ENCODE peak calls at places on chromosomes 16 and 17, in five cellular contexts. G is colonic mucosa, D is Peyer's patch, R is cardiac muscle cell, B is psoas muscle. W is an unnamed sample.

GRCh38 chr17:77877019-77877418 is 81.5 kb upstream of the TNRC6C start:
- DNase-seq in B (no peak), G (no peak), R (no peak), D (no peak), W (no peak)

GRCh38 chr17:57636985-57637667 is 108.0 kb downstream of the CCDC182 start:
- DNase-seq in D (peak), G (no peak), R (no peak), B (peak), W (no peak)

GRCh38 chr16:65876200-65876498 is 490.3 kb upstream of the CDH5 start:
- DNase-seq in R (no peak), D (no peak), B (no peak), G (no peak), W (no peak)

GRCh38 chr17:59361386-59361785 is 29.9 kb downstream of the YPEL2 start:
- DNase-seq in G (no peak), R (peak), B (no peak), D (no peak), W (no peak)

GRCh38 chr16:31487720-31488629 is 5.1 kb downstream of the SLC5A2 start:
- DNase-seq in B (peak), D (peak), R (peak), G (peak), W (peak)

GRCh38 chr16:48559462-48560211 is 50.3 kb downstream of the N4BP1 start:
- DNase-seq in R (no peak), G (no peak), B (no peak), D (no peak), W (no peak)

GRCh38 chr17:13503526-13503925 is 98.2 kb downstream of the HS3ST3A1 start:
- DNase-seq in B (no peak), G (no peak), D (no peak), R (no peak), W (no peak)

GRCh38 chr16:392450-393027 is 4.5 kb upstream of the NME4 start:
- DNase-seq in B (no peak), R (no peak), G (no peak), D (no peak), W (no peak)

GRCh38 chr17:6780001-6780400 is 4.0 kb downstream of the FBXO39 start:
- DNase-seq in D (no peak), B (no peak), G (no peak), R (no peak), W (no peak)

GRCh38 chr17:44223574-44224046 is 4.1 kb upstream of the UBTF start:
- DNase-seq in R (peak), B (peak), G (peak), D (no peak), W (peak)

GRCh38 chr16:56357291-56357764 is 68.0 kb downstream of the AMFR start:
- DNase-seq in D (no peak), G (no peak), B (peak), R (peak), W (peak)

GRCh38 chr17:21149626-21150025 is 22.9 kb downstream of the DHRS7B start:
- DNase-seq in R (no peak), D (no peak), B (no peak), G (no peak), W (no peak)

GRCh38 chr16:64211306-64211705 is 910.6 kb downstream of the CDH11 start:
- DNase-seq in G (no peak), D (no peak), B (no peak), R (peak), W (no peak)

GRCh38 chr17:50361561-50362480 is 11.2 kb downstream of the MRPL27 start:
- DNase-seq in D (peak), B (peak), G (peak), R (peak), W (peak)

GRCh38 chr16:70304892-70305448 is 6.0 kb downstream of the DDX19B start:
- DNase-seq in B (no peak), G (no peak), R (no peak), D (no peak), W (no peak)

GRCh38 chr16:89154390-89155183 is 17.0 kb upstream of the CDH15 start:
- DNase-seq in B (peak), D (no peak), G (no peak), R (no peak), W (no peak)

GRCh38 chr17:38575781-38576180 is 30.0 kb downstream of the SRCIN1 start:
- DNase-seq in B (no peak), G (no peak), R (no peak), D (no peak), W (no peak)

GRCh38 chr17:1039119-1039507 is 42.2 kb downstream of the TIMM22 start:
- DNase-seq in G (no peak), B (no peak), R (no peak), D (no peak), W (no peak)

GRCh38 chr17:48219605-48220004 is 112.0 kb downstream of the SNX11 start:
- DNase-seq in G (no peak), D (no peak), B (no peak), R (no peak), W (no peak)

GRCh38 chr16:66776457-66776856 is 24.9 kb downstream of the TERB1 start:
- DNase-seq in B (no peak), R (no peak), D (no peak), G (no peak), W (no peak)

GRCh38 chr17:1625053-1625452 is 3.6 kb downstream of the SLC43A2 start:
- DNase-seq in B (no peak), R (no peak), D (no peak), G (no peak), W (no peak)

GRCh38 chr16:88465387-88465983 is 12.4 kb downstream of the ZFPM1 start:
- DNase-seq in B (no peak), D (no peak), G (no peak), R (no peak), W (no peak)

GRCh38 chr17:48915459-48916282 is 7.5 kb downstream of the UBE2Z start:
- DNase-seq in R (peak), D (no peak), G (no peak), B (no peak), W (no peak)

GRCh38 chr17:2929881-2930533 is 133.4 kb downstream of the OR1D5 start:
- DNase-seq in D (no peak), R (peak), B (no peak), G (peak), W (no peak)

GRCh38 chr16:22291860-22292692 is 5.1 kb upstream of the POLR3E start:
- DNase-seq in B (no peak), D (no peak), G (no peak), R (peak), W (no peak)

GRCh38 chr16:86798247-86799041 is 220.1 kb downstream of the FOXL1 start:
- DNase-seq in G (no peak), R (no peak), D (no peak), B (no peak), W (no peak)

GRCh38 chr16:22191966-22192260 is 14.2 kb upstream of the EEF2K start:
- DNase-seq in B (peak), D (peak), R (no peak), G (no peak), W (peak)

GRCh38 chr16:88070341-88070740 is 119.1 kb downstream of the BANP start:
- DNase-seq in R (no peak), D (no peak), G (no peak), B (peak), W (no peak)

GRCh38 chr16:10601444-10602401 is 21.3 kb upstream of the EMP2 start:
- DNase-seq in D (no peak), B (no peak), R (no peak), G (peak), W (no peak)

GRCh38 chr17:40516581-40517285 is 15.3 kb upstream of the TNS4 start:
- DNase-seq in G (peak), D (peak), R (peak), B (no peak), W (no peak)

GRCh38 chr17:13204607-13205237 is 186.9 kb upstream of the ELAC2 start:
- DNase-seq in G (peak), R (no peak), B (no peak), D (no peak), W (no peak)

GRCh38 chr17:354651-355556 is 2.3 kb upstream of the RPH3AL start:
- DNase-seq in G (no peak), D (no peak), R (no peak), B (no peak), W (no peak)

GRCh38 chr17:62807812-62808575 is at the start of gene MARCHF10:
- DNase-seq in G (peak), B (no peak), D (no peak), R (no peak), W (no peak)

GRCh38 chr17:2484876-2485275 is 26.8 kb downstream of the METTL16 start:
- DNase-seq in R (no peak), B (no peak), D (no peak), G (no peak), W (no peak)

GRCh38 chr17:48006936-48007703 is 30.5 kb downstream of the COPZ2 start:
- DNase-seq in G (no peak), B (no peak), D (no peak), R (no peak), W (no peak)

GRCh38 chr17:9824094-9824493 is 1.6 kb upstream of the GLP2R start:
- DNase-seq in D (no peak), R (no peak), G (no peak), B (no peak), W (no peak)
- TF ChIP-seq CTCF in D (no peak), R (peak), G (no peak), B (no peak), W (no peak)

GRCh38 chr16:85611205-85611454 is 2.0 kb upstream of the GSE1 start:
- DNase-seq in G (no peak), D (no peak), B (peak), R (peak), W (peak)
- H3K4me3 ChIP-seq in G (peak), D (peak), B (peak), R (peak), W (peak)

GRCh38 chr17:74975943-74976342 is 3.4 kb upstream of the HID1 start:
- DNase-seq in B (no peak), D (no peak), G (no peak), R (no peak), W (no peak)

GRCh38 chr17:74978240-74978639 is 5.7 kb upstream of the HID1 start:
- DNase-seq in R (no peak), D (no peak), G (no peak), B (no peak), W (no peak)

GRCh38 chr17:74979408-74980146 is 7.0 kb upstream of the HID1 start:
- DNase-seq in R (no peak), B (no peak), D (no peak), G (no peak), W (no peak)

GRCh38 chr17:74981318-74981978 is 6.0 kb upstream of the CDR2L start:
- DNase-seq in B (no peak), R (no peak), G (no peak), D (no peak), W (no peak)

GRCh38 chr17:74977802-74978201 is 5.2 kb upstream of the HID1 start:
- DNase-seq in B (no peak), R (no peak), D (no peak), G (no peak), W (no peak)
- H3K27ac ChIP-seq in B (no peak), R (no peak), D (no peak), G (no peak), W (no peak)

DNA sequence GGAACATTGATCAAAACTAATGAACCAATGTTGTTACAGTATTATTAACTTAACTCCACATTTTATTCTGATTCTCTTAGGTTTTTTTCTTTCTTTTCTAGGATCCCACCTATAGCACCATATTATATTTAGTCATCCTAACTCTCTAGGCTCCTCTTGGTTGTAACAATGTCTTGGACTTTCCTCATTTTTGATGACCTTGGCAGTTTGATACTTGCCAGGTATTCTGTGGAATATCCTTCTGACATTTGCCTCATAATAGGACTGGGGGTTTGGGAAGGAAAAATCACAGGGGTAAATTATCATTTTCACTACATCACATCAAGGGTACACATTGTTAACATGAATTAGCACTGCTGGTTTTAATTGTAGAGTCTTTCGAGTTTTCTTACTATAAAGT is 851.6 kb upstream of the SOX9 start:
- DNase-seq in R (no peak), D (no peak), G (no peak), B (no peak), W (no peak)
- TF ChIP-seq CTCF in R (no peak), D (no peak), G (no peak), B (no peak), W (no peak)

DNA sequence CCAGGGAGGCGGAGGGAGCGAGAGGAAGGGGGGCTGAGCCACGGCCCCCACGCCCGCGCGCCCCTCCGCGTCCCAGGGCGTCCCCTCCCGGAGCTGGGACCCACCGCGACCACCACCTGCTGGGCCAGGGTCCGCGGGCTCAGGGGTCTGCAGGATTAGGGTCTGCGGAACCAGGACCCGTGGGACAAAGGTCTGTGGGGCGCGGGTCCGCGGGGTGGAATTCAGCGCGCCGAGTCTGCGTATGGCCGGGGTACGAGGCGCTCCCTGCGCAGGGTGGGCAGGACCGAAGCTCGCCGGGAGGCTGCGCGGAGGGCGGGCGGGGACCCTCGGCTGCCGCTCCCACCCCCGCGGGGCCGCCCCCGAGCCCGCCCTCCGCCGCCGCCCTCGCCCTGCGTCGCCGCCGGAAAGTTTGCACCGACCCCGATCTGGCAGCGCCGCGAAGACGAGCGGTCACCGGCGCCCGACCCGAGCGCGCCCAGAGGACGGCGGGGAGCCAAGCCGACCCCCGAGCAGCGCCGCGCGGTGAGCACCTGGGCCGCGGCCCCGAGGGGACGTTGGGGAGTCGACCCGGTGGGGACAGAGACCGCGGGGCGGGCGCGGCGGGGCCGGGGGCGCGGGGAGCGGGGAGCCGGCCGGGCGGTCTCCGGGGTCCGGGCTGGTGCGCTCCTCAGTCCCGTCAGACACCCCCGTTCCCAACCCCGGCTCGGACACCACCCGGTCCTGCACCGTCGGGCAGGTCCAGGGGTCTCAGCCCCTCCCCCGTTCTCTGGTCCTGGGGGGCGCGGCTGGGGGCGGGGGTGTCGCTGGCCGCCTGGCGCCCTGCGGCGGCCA is at the start of gene GCGR:
- DNase-seq in R (no peak), D (no peak), G (no peak), B (no peak), W (no peak)
- H3K4me3 ChIP-seq in R (peak), D (no peak), G (no peak), B (peak), W (no peak)

GRCh38 chr17:83186751-83187421 is 107.5 kb downstream of the METRNL start:
- DNase-seq in G (no peak), B (peak), R (no peak), D (peak), W (peak)

GRCh38 chr17:83189673-83190385 is 110.4 kb downstream of the METRNL start:
- DNase-seq in D (no peak), B (peak), G (peak), R (no peak), W (peak)

GRCh38 chr17:83190601-83191387 is 111.4 kb downstream of the METRNL start:
- DNase-seq in B (peak), D (peak), G (peak), R (no peak), W (no peak)

GRCh38 chr17:83187782-83188311 is 108.4 kb downstream of the METRNL start:
- DNase-seq in R (no peak), G (no peak), B (peak), D (no peak), W (no peak)

DNA sequence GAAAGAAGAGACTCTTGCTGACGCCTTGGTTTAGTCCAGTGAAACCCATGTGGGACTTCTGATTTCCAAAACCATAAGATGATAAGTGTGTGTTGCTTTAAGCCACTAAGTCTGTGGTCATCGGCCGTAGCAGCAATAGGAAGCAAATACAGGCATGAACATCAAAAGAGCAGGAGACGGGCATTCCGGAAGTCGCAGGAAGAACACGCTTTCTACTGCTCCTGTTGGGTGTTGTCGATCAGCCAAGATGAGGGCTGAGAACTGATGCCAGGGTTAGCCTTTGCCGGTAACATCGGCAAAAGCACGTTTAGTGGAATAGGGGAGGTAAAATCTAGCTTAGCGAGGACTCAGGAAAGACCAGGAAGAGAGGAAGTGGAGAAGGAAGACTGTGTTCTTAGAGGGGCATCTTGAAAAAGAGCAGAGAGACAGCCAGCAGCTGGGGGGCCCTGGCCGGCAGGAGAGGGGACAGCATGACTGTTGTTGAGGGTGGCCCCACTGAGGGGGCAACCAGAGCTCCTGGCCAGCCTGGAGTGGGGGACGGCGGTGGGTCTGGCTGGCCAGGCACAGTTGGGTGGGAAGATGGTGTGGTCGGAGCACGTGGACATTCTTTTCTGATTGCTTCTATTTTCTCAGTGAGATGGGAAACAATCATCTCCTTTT is 109.7 kb downstream of the METRNL start:
- DNase-seq in R (no peak), B (peak), G (no peak), D (no peak), W (no peak)
- H3K27ac ChIP-seq in R (no peak), B (no peak), G (no peak), D (peak), W (no peak)

W was measured in adrenal gland.